ENCODE peak calls at places on chromosomes 5 and 9, in eight cellular contexts. X is upper lobe of right lung, L is D721Med, K is GM23338, P is mammary epithelial cell, U is sigmoid colon, A is cardiac fibroblast, T is astrocyte of the spinal cord. V is an unnamed sample.

GRCh38 chr9:73423891-73424290 is 272.2 kb downstream of the ANXA1 start:
- DNase-seq in X (no peak), L (no peak), K (no peak), P (no peak), U (no peak), A (no peak), T (no peak), V (no peak)

GRCh38 chr9:136511670-136512592 is 29.1 kb upstream of the SEC16A start:
- DNase-seq in X (no peak), L (no peak), K (no peak), P (no peak), U (peak), A (peak), T (no peak), V (no peak)

GRCh38 chr5:102589661-102590060 is 90.9 kb upstream of the SLCO6A1 start:
- DNase-seq in X (no peak), L (no peak), K (no peak), P (peak), U (no peak), A (peak), T (no peak), V (no peak)

GRCh38 chr9:132739705-132740310 is 69.5 kb downstream of the GTF3C4 start:
- DNase-seq in X (no peak), L (no peak), K (no peak), P (no peak), U (peak), A (no peak), T (no peak), V (no peak)

GRCh38 chr9:128159073-128159783 is 837 bp upstream of the BBLN start:
- DNase-seq in X (no peak), L (no peak), K (no peak), P (no peak), U (no peak), A (no peak), T (no peak), V (no peak)

GRCh38 chr5:179404321-179405053 is 59.2 kb upstream of the ADAMTS2 start:
- DNase-seq in X (no peak), L (no peak), K (no peak), P (no peak), U (no peak), A (peak), T (no peak), V (no peak)

GRCh38 chr9:91905958-91906585 is 44.0 kb downstream of the ROR2 start:
- DNase-seq in X (no peak), L (no peak), K (no peak), P (no peak), U (no peak), A (no peak), T (no peak), V (no peak)

GRCh38 chr9:96009690-96010477 is 134.4 kb downstream of the ERCC6L2 start:
- DNase-seq in X (no peak), L (no peak), K (no peak), P (peak), U (no peak), A (no peak), T (peak), V (no peak)

GRCh38 chr9:68861436-68861835 is 152.5 kb downstream of the PRKACG start:
- DNase-seq in X (no peak), L (no peak), K (no peak), P (no peak), U (no peak), A (no peak), T (no peak), V (no peak)

GRCh38 chr9:104258289-104259045 is 164.4 kb downstream of the SMC2 start:
- DNase-seq in X (no peak), L (no peak), K (peak), P (no peak), U (no peak), A (no peak), T (no peak), V (no peak)

GRCh38 chr5:173801006-173801405 is 87.1 kb upstream of the CPEB4 start:
- DNase-seq in X (no peak), L (no peak), K (no peak), P (no peak), U (no peak), A (no peak), T (no peak), V (no peak)

GRCh38 chr9:127216210-127216887 is 48.2 kb upstream of the GARNL3 start:
- DNase-seq in X (no peak), L (no peak), K (no peak), P (peak), U (no peak), A (no peak), T (no peak), V (no peak)

GRCh38 chr9:21556581-21557427 is 74.7 kb upstream of the IFNE start:
- DNase-seq in X (no peak), L (no peak), K (no peak), P (no peak), U (no peak), A (peak), T (peak), V (no peak)

GRCh38 chr5:174625591-174626365 is 98.6 kb upstream of the MSX2 start:
- DNase-seq in X (no peak), L (no peak), K (no peak), P (no peak), U (peak), A (no peak), T (no peak), V (no peak)

GRCh38 chr9:92196909-92197308 is 81.7 kb upstream of the SPTLC1 start:
- DNase-seq in X (no peak), L (no peak), K (no peak), P (peak), U (no peak), A (peak), T (no peak), V (peak)

GRCh38 chr9:101437806-101438232 is 2.2 kb upstream of the ALDOB start:
- DNase-seq in X (no peak), L (no peak), K (no peak), P (no peak), U (peak), A (no peak), T (no peak), V (no peak)

GRCh38 chr9:93268551-93269314 is 84.8 kb downstream of the WNK2 start:
- DNase-seq in X (peak), L (no peak), K (no peak), P (no peak), U (peak), A (no peak), T (no peak), V (no peak)

GRCh38 chr9:136361047-136361756 is 2.3 kb downstream of the DNLZ start:
- DNase-seq in X (no peak), L (no peak), K (no peak), P (no peak), U (no peak), A (no peak), T (no peak), V (no peak)

GRCh38 chr9:98942906-98943681 is 613 bp upstream of the COL15A1 start:
- DNase-seq in X (no peak), L (no peak), K (no peak), P (no peak), U (no peak), A (no peak), T (no peak), V (no peak)

GRCh38 chr5:6902597-6902996 is 189.4 kb downstream of the TENT4A start:
- DNase-seq in X (no peak), L (no peak), K (no peak), P (no peak), U (peak), A (no peak), T (no peak), V (no peak)

GRCh38 chr5:120684749-120685415 is 220.8 kb downstream of the PRR16 start:
- DNase-seq in X (no peak), L (no peak), K (peak), P (no peak), U (no peak), A (peak), T (peak), V (no peak)

GRCh38 chr5:180006116-180006515 is 65.4 kb downstream of the RNF130 start:
- DNase-seq in X (no peak), L (no peak), K (no peak), P (no peak), U (no peak), A (no peak), T (no peak), V (no peak)

GRCh38 chr9:8560560-8561525 is 761.3 kb upstream of the DMAC1 start:
- DNase-seq in X (no peak), L (no peak), K (peak), P (no peak), U (no peak), A (no peak), T (peak), V (no peak)

GRCh38 chr9:85716031-85716877 is 25.5 kb downstream of the AGTPBP1 start:
- DNase-seq in X (no peak), L (no peak), K (peak), P (no peak), U (no peak), A (no peak), T (no peak), V (no peak)

GRCh38 chr9:83554278-83554677 is 16.1 kb upstream of the FRMD3 start:
- DNase-seq in X (no peak), L (no peak), K (no peak), P (no peak), U (peak), A (peak), T (no peak), V (no peak)

GRCh38 chr9:109315889-109316640 is 4.8 kb downstream of the EPB41L4B start:
- DNase-seq in X (peak), L (no peak), K (peak), P (peak), U (no peak), A (peak), T (peak), V (peak)

GRCh38 chr9:120436937-120437592 is 142.9 kb downstream of the CDK5RAP2 start:
- DNase-seq in X (peak), L (no peak), K (no peak), P (no peak), U (peak), A (no peak), T (no peak), V (no peak)

GRCh38 chr9:85040806-85041575 is 371.5 kb downstream of the NTRK2 start:
- DNase-seq in X (no peak), L (no peak), K (peak), P (no peak), U (no peak), A (no peak), T (peak), V (no peak)

GRCh38 chr5:159050408-159051091 is 49.2 kb downstream of the EBF1 start:
- DNase-seq in X (no peak), L (no peak), K (no peak), P (no peak), U (no peak), A (peak), T (peak), V (no peak)

GRCh38 chr9:77848428-77848827 is 183.2 kb downstream of the GNAQ start:
- DNase-seq in X (no peak), L (no peak), K (no peak), P (no peak), U (no peak), A (no peak), T (peak), V (no peak)

DNA sequence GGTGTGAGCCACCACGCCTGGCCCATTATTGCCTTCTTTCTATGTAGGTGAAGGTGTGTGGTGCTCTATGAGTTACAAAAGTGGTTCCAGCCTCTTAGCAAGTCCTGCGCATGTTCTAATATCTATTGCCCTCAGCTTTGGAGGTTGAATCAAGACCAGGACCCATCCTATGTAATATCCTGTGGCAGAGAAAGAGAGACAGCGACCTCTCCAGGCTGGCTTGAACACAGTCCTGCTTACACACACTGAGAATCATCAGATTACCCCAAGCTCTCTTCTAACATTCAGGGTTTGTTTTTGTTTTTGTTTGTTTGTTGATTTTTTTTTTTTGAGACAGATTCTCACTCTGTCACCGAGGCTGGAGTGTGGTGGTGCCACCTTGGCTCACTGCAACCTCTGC is 94.7 kb upstream of the OSMR start:
- DNase-seq in X (no peak), L (no peak), K (peak), P (no peak), U (no peak), A (peak), T (no peak), V (no peak)
- TF ChIP-seq CTCF in X (no peak), L (peak), K (peak), P (no peak), U (no peak), A (peak), T (peak), V (no peak)

DNA sequence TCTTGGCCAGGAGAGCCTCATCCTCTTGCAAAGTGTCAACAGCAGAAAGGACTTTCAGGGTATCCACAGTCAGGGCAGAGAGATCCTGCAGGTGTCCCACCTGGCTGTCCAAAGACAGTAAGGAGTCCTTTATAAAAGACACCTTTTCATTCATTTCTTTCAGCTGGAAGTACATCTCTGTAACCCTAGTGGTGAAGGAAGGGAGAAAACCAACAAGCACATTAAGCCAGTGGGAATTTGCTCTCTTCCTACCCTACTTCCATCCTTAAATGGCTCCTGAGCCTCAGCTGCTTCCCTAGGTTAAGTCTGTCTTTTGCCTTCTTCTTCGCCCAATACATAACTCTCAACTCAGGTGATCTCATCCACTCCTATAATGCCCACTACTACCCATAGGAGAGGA is 124.8 kb downstream of the TRPM6 start:
- DNase-seq in X (no peak), L (no peak), K (peak), P (no peak), U (no peak), A (no peak), T (no peak), V (no peak)
- TF ChIP-seq CTCF in X (no peak), L (no peak), K (no peak), P (no peak), U (no peak), A (no peak), T (peak), V (no peak)

GRCh38 chr5:150757087-150757649 is 1.6 kb downstream of the DCTN4 start:
- DNase-seq in X (no peak), L (no peak), K (no peak), P (peak), U (no peak), A (no peak), T (no peak), V (no peak)

GRCh38 chr5:150758210-150758533 is 645 bp downstream of the DCTN4 start:
- DNase-seq in X (no peak), L (no peak), K (no peak), P (no peak), U (no peak), A (no peak), T (no peak), V (no peak)

GRCh38 chr5:150762216-150762615 is 3.4 kb upstream of the DCTN4 start:
- DNase-seq in X (no peak), L (no peak), K (no peak), P (no peak), U (no peak), A (peak), T (no peak), V (no peak)

GRCh38 chr5:150759334-150759583 is 442 bp upstream of the DCTN4 start:
- DNase-seq in X (no peak), L (no peak), K (no peak), P (no peak), U (no peak), A (no peak), T (no peak), V (no peak)

DNA sequence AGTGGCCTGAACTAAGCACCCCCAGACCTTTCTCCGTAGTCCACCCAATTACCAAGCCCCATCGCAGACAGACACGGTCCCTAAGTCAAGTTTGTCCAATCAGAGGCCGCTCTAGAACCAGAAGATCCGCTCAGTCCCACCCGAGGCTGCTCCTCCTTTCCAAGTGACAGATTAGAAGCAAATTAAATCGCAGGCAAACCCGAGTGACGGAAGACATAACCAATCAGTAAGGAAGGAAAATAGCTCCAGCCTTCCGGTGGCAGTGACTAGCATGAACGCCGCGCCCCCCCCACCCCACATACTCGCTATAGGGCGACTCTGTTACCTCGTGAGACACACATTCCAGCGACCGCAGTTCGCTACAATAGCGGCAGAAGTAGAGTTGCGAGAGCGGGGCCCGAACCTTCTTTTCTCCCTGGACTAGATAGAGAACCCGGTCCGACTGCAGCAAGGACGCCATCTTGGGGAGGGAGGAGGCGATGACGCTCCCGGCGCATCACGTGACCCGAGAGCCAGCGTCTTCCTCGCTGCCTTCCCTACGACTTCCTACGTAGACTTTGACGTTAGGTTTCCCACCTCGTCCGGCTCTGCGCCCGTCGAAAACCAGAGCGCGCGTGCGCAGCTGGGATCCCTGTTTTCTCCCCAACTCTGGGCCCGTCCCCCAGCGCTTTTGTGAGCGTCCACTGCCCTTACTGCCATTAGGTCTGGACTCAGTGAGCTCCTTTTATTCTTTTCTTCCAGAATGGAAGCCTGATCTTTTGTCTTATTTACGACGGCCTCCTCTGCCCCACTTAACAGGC is at the start of gene DCTN4:
- DNase-seq in X (peak), L (peak), K (peak), P (peak), U (peak), A (peak), T (peak), V (peak)
- TF ChIP-seq CTCF in X (peak), L (no peak), K (no peak), P (no peak), U (no peak), A (no peak), T (no peak), V (no peak)

DNA sequence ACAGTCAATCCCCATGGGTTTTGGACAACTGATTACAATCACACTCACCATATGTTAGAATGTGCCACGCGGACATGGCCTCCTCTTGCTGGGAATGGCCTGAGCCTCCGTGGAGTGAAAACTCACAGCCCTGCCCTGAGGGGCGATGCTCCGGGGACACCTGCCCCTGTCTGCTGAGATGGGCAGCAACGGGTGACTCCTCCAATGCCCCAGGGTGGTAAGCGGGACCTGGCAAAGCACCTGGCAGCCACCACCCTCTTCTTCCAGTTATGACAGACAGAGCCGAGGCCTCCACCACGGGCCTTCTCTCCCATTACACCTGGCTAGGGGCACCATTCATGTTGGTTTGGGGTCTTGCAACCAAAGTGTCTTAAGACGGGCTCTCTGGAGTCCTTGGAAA is 94.9 kb upstream of the COL5A1 start:
- DNase-seq in X (peak), L (no peak), K (no peak), P (no peak), U (peak), A (no peak), T (no peak), V (no peak)
- TF ChIP-seq CTCF in X (no peak), L (no peak), K (no peak), P (no peak), U (no peak), A (no peak), T (no peak), V (no peak)

GRCh38 chr9:14967450-14968321 is 57.5 kb upstream of the FREM1 start:
- DNase-seq in X (no peak), L (no peak), K (no peak), P (no peak), U (no peak), A (no peak), T (no peak), V (no peak)
- TF ChIP-seq CTCF in X (no peak), L (no peak), K (peak), P (no peak), U (no peak), A (no peak), T (no peak), V (no peak)

DNA sequence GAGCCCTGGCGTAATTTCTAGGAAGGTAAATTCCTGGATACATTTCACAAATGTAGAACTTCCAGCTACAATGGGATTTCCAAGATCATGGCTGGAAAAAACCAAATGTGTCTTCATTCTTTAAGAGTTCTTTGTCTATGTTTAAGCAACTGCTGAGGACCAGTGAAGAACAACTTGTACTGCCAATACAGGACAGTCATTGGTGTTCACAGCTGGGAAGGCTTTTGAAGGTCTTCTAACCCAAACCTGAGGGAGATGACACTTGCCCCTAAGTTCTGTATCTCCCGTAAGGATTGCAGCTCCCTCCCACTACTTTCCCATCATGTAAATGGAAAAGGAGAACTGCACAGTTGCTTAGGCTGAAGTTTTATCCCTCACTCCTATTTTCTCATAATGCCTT is 28.4 kb downstream of the TMEM167A start:
- DNase-seq in X (no peak), L (no peak), K (no peak), P (no peak), U (no peak), A (no peak), T (no peak), V (no peak)
- TF ChIP-seq CTCF in X (no peak), L (no peak), K (no peak), P (no peak), U (no peak), A (no peak), T (no peak), V (no peak)

DNA sequence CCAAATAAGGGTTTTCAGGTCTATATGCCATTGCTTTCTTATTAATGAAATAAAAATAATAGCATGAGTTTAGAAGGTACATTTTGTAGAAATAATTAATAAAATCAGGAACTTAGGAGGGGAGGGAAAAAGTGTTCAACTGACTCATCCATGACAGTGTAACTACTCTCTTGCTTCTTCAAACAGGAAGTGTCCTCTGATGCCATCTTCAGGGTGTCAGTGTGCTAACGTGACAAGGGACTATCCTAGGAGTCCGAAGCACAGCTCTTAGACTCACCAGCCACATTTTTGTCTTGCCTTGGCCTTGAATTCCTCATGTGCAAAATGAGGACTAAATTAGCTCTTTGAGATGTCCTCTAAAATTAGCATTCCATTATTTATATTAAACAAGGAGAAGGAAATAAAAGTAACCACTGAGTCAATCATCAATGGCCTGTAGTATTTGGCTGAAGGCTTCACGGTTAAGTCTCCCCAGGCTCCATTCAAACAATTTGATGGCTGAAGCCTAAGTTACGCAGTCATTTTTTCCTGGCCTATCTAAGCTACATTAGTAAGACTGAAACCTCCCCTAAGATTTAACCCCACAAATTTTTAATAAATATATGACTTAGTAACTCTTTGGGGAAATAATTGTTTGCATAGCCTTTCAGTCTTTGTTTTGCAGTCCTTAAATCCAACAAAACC is 151.1 kb downstream of the ARL15 start:
- DNase-seq in X (no peak), L (no peak), K (peak), P (peak), U (no peak), A (peak), T (no peak), V (no peak)
- TF ChIP-seq CTCF in X (no peak), L (peak), K (peak), P (peak), U (no peak), A (no peak), T (no peak), V (no peak)